ENCODE peak calls at places on chromosome 2, in nine cellular contexts. T, M, I, V, F, Q, A, W and X are unnamed samples.

GRCh38 chr2:233707979-233708644 is 4.6 kb upstream of the UGT1A5 start:
- DNase-seq in Q (peak; percentile 59), F (no peak), I (no peak), W (no peak), M (no peak), A (no peak), V (no peak), T (peak; percentile 74), X (no peak)

GRCh38 chr2:185978634-185979405 is 240.2 kb downstream of the FSIP2 start:
- DNase-seq in W (no peak), A (no peak), T (peak; percentile 79), I (no peak), F (no peak), V (no peak), M (no peak), Q (no peak), X (no peak)

GRCh38 chr2:3449106-3449505 is 69.6 kb downstream of the TRAPPC12 start:
- DNase-seq in M (no peak), F (no peak), T (no peak), I (no peak), A (no peak), W (no peak), V (no peak), Q (peak; percentile 45), X (no peak)

GRCh38 chr2:240629968-240630770 is 4.9 kb downstream of the GPR35 start:
- DNase-seq in A (no peak), V (no peak), M (no peak), F (no peak), T (no peak), W (no peak), I (peak; percentile 30), Q (no peak), X (no peak)

GRCh38 chr2:107663632-107664031 is 163.1 kb upstream of the RGPD4 start:
- DNase-seq in T (no peak), F (no peak), W (no peak), I (no peak), V (no peak), A (no peak), M (no peak), Q (no peak), X (no peak)

GRCh38 chr2:55163258-55163657 is 68.8 kb downstream of the CLHC1 start:
- DNase-seq in W (peak; percentile 79), T (no peak), V (no peak), A (no peak), I (no peak), M (no peak), Q (peak; percentile 64), F (no peak), X (no peak)

GRCh38 chr2:230067990-230068657 is 600 bp downstream of the SLC16A14 start:
- DNase-seq in F (peak; percentile 59), I (peak; percentile 86), M (peak; percentile 25), A (peak; percentile 37), Q (peak; percentile 27), T (peak; percentile 52), W (no peak), V (no peak), X (peak; percentile 71)

GRCh38 chr2:60168247-60168646 is 385.2 kb downstream of the BCL11A start:
- DNase-seq in F (no peak), W (no peak), I (no peak), A (no peak), Q (no peak), V (no peak), M (no peak), T (no peak), X (no peak)

GRCh38 chr2:165369131-165369935 is 100.2 kb upstream of the CSRNP3 start:
- DNase-seq in M (no peak), Q (no peak), A (no peak), T (no peak), I (no peak), F (no peak), V (no peak), W (no peak), X (no peak)

GRCh38 chr2:46706264-46706983 is 209.2 kb downstream of the MCFD2 start:
- DNase-seq in F (no peak), I (no peak), M (no peak), T (no peak), W (no peak), A (no peak), V (no peak), Q (no peak), X (no peak)

GRCh38 chr2:162574615-162575452 is 230.9 kb downstream of the GCA start:
- DNase-seq in W (no peak), I (no peak), V (no peak), F (no peak), Q (no peak), M (no peak), A (no peak), T (no peak), X (no peak)

GRCh38 chr2:102258386-102259074 is 52.8 kb upstream of the IL1RL1 start:
- DNase-seq in M (peak; percentile 40), V (no peak), W (peak; percentile 17), I (no peak), F (no peak), Q (peak; percentile 94), T (peak; percentile 85), A (no peak), X (no peak)

GRCh38 chr2:117858892-117859531 is 44.5 kb downstream of the DDX18 start:
- DNase-seq in I (peak; percentile 55), V (no peak), A (no peak), Q (no peak), F (no peak), T (no peak), M (no peak), W (no peak), X (no peak)

GRCh38 chr2:180739070-180739469 is 241.3 kb upstream of the UBE2E3 start:
- DNase-seq in W (no peak), A (no peak), I (no peak), V (no peak), T (no peak), F (no peak), Q (no peak), M (no peak), X (no peak)

GRCh38 chr2:20593072-20594034 is 57.5 kb downstream of the HS1BP3 start:
- DNase-seq in A (no peak), Q (peak; percentile 95), T (peak; percentile 93), V (no peak), F (peak; percentile 82), M (peak; percentile 95), W (no peak), I (peak; percentile 81), X (no peak)

GRCh38 chr2:165691615-165692014 is 102.4 kb downstream of the GALNT3 start:
- DNase-seq in I (peak; percentile 62), Q (peak; percentile 79), W (no peak), V (no peak), M (no peak), F (no peak), A (no peak), T (peak; percentile 18), X (no peak)

GRCh38 chr2:148279216-148279615 is 258.3 kb downstream of the MBD5 start:
- DNase-seq in V (no peak), A (no peak), Q (no peak), I (no peak), T (no peak), F (no peak), M (no peak), W (no peak), X (no peak)

GRCh38 chr2:80304522-80304878 is at the start of gene LRRTM1:
- DNase-seq in W (no peak), F (no peak), M (no peak), A (no peak), V (no peak), Q (no peak), T (no peak), I (peak; percentile 38), X (peak; percentile 58)

GRCh38 chr2:187580462-187581124 is 26.4 kb upstream of the TFPI start:
- DNase-seq in A (peak; percentile 49), F (no peak), W (no peak), Q (peak; percentile 88), V (no peak), T (peak; percentile 86), I (no peak), M (peak; percentile 41), X (no peak)

GRCh38 chr2:241140445-241140840 is 8.8 kb downstream of the PASK start:
- DNase-seq in Q (no peak), I (no peak), V (no peak), A (no peak), T (no peak), M (no peak), W (no peak), F (no peak), X (no peak)

GRCh38 chr2:152098798-152099654 is at the start of gene CACNB4:
- DNase-seq in F (no peak), M (peak; percentile 12), T (no peak), A (no peak), V (no peak), Q (peak; percentile 17), W (no peak), I (peak; percentile 64), X (no peak)

GRCh38 chr2:210190345-210190744 is 19.1 kb upstream of the KANSL1L start:
- DNase-seq in A (no peak), F (no peak), M (no peak), V (no peak), I (no peak), Q (no peak), W (no peak), T (no peak), X (no peak)

GRCh38 chr2:84942964-84943421 is 28.0 kb upstream of the KCMF1 start:
- DNase-seq in F (no peak), I (no peak), T (peak; percentile 23), A (no peak), W (no peak), Q (peak; percentile 22), M (no peak), V (no peak), X (no peak)

GRCh38 chr2:102809291-102810189 is 47.7 kb downstream of the TMEM182 start:
- DNase-seq in T (peak; percentile 41), V (no peak), A (no peak), W (no peak), M (no peak), I (no peak), Q (no peak), F (no peak), X (no peak)

GRCh38 chr2:109351164-109351756 is 222.3 kb downstream of the SH3RF3 start:
- DNase-seq in Q (peak; percentile 30), A (no peak), V (no peak), I (peak; percentile 74), F (peak; percentile 58), M (no peak), W (peak; percentile 89), T (peak; percentile 97), X (no peak)